ENCODE peak calls at places on chromosomes 16 and 17, in six cellular contexts. One of them, this sample, is unnamed.
A peak's percentile ranks its signal among the peaks of the same experiment; 100 is the strongest.

GRCh38 chr17:49358638-49359247 is 3.3 kb downstream of the ZNF652 start:
- DNase-seq in fibroblast of gingiva: no peak
- DNase-seq in activated T-cell treated with anti-CD3 and anti-CD28 coated beads, Interleukin-2, amount 50 U/mL, for 4 hours: no peak
- DNase-seq in DMS153: no peak
- DNase-seq in lung microvascular endothelial cell: no peak
- DNase-seq in stimulated activated effector memory CD8-positive, alpha-beta T cell treated with anti-CD3 and anti-CD28 coated beads, Interleukin-12 subunit alpha, Interleukin-12 subunit beta, amount 100 ng/mL, for 72 hours: no peak
- DNase-seq in this sample: peak; percentile 12

GRCh38 chr16:15950167-15950854 is 895 bp downstream of the ABCC1 start:
- DNase-seq in stimulated activated effector memory CD8-positive, alpha-beta T cell treated with anti-CD3 and anti-CD28 coated beads, Interleukin-12 subunit alpha, Interleukin-12 subunit beta, amount 100 ng/mL, for 72 hours: peak; percentile 71
- DNase-seq in fibroblast of gingiva: peak; percentile 33
- DNase-seq in lung microvascular endothelial cell: peak; percentile 51
- DNase-seq in DMS153: peak; percentile 23
- DNase-seq in activated T-cell treated with anti-CD3 and anti-CD28 coated beads, Interleukin-2, amount 50 U/mL, for 4 hours: peak; percentile 33
- DNase-seq in this sample: peak; percentile 63

GRCh38 chr17:2266045-2266864 is 37.3 kb downstream of the SMG6 start:
- DNase-seq in DMS153: no peak
- DNase-seq in fibroblast of gingiva: no peak
- DNase-seq in activated T-cell treated with anti-CD3 and anti-CD28 coated beads, Interleukin-2, amount 50 U/mL, for 4 hours: peak; percentile 77
- DNase-seq in stimulated activated effector memory CD8-positive, alpha-beta T cell treated with anti-CD3 and anti-CD28 coated beads, Interleukin-12 subunit alpha, Interleukin-12 subunit beta, amount 100 ng/mL, for 72 hours: peak; percentile 91
- DNase-seq in lung microvascular endothelial cell: peak; percentile 96
- DNase-seq in this sample: no peak

GRCh38 chr17:65449495-65449894 is 112.0 kb downstream of the AXIN2 start:
- DNase-seq in stimulated activated effector memory CD8-positive, alpha-beta T cell treated with anti-CD3 and anti-CD28 coated beads, Interleukin-12 subunit alpha, Interleukin-12 subunit beta, amount 100 ng/mL, for 72 hours: no peak
- DNase-seq in lung microvascular endothelial cell: no peak
- DNase-seq in DMS153: no peak
- DNase-seq in activated T-cell treated with anti-CD3 and anti-CD28 coated beads, Interleukin-2, amount 50 U/mL, for 4 hours: no peak
- DNase-seq in fibroblast of gingiva: no peak
- DNase-seq in this sample: no peak

GRCh38 chr16:19654147-19654546 is 63.9 kb downstream of the KNOP1 start:
- DNase-seq in stimulated activated effector memory CD8-positive, alpha-beta T cell treated with anti-CD3 and anti-CD28 coated beads, Interleukin-12 subunit alpha, Interleukin-12 subunit beta, amount 100 ng/mL, for 72 hours: no peak
- DNase-seq in fibroblast of gingiva: no peak
- DNase-seq in lung microvascular endothelial cell: no peak
- DNase-seq in DMS153: no peak
- DNase-seq in activated T-cell treated with anti-CD3 and anti-CD28 coated beads, Interleukin-2, amount 50 U/mL, for 4 hours: no peak
- DNase-seq in this sample: no peak

GRCh38 chr17:56678249-56679144 is 85.0 kb downstream of the NOG start:
- DNase-seq in DMS153: no peak
- DNase-seq in fibroblast of gingiva: no peak
- DNase-seq in stimulated activated effector memory CD8-positive, alpha-beta T cell treated with anti-CD3 and anti-CD28 coated beads, Interleukin-12 subunit alpha, Interleukin-12 subunit beta, amount 100 ng/mL, for 72 hours: no peak
- DNase-seq in activated T-cell treated with anti-CD3 and anti-CD28 coated beads, Interleukin-2, amount 50 U/mL, for 4 hours: no peak
- DNase-seq in lung microvascular endothelial cell: peak; percentile 7
- DNase-seq in this sample: peak; percentile 24

GRCh38 chr16:49567940-49568339 is 194.3 kb downstream of the C16orf78 start:
- DNase-seq in fibroblast of gingiva: no peak
- DNase-seq in lung microvascular endothelial cell: no peak
- DNase-seq in activated T-cell treated with anti-CD3 and anti-CD28 coated beads, Interleukin-2, amount 50 U/mL, for 4 hours: no peak
- DNase-seq in stimulated activated effector memory CD8-positive, alpha-beta T cell treated with anti-CD3 and anti-CD28 coated beads, Interleukin-12 subunit alpha, Interleukin-12 subunit beta, amount 100 ng/mL, for 72 hours: no peak
- DNase-seq in DMS153: no peak
- DNase-seq in this sample: no peak

GRCh38 chr16:3902731-3903130 is 22.2 kb upstream of the CREBBP start:
- DNase-seq in fibroblast of gingiva: no peak
- DNase-seq in DMS153: no peak
- DNase-seq in stimulated activated effector memory CD8-positive, alpha-beta T cell treated with anti-CD3 and anti-CD28 coated beads, Interleukin-12 subunit alpha, Interleukin-12 subunit beta, amount 100 ng/mL, for 72 hours: no peak
- DNase-seq in lung microvascular endothelial cell: no peak
- DNase-seq in activated T-cell treated with anti-CD3 and anti-CD28 coated beads, Interleukin-2, amount 50 U/mL, for 4 hours: no peak
- DNase-seq in this sample: peak; percentile 39

GRCh38 chr17:13302983-13303382 is 285.2 kb upstream of the ELAC2 start:
- DNase-seq in DMS153: no peak
- DNase-seq in stimulated activated effector memory CD8-positive, alpha-beta T cell treated with anti-CD3 and anti-CD28 coated beads, Interleukin-12 subunit alpha, Interleukin-12 subunit beta, amount 100 ng/mL, for 72 hours: no peak
- DNase-seq in fibroblast of gingiva: no peak
- DNase-seq in activated T-cell treated with anti-CD3 and anti-CD28 coated beads, Interleukin-2, amount 50 U/mL, for 4 hours: no peak
- DNase-seq in lung microvascular endothelial cell: no peak
- DNase-seq in this sample: no peak

GRCh38 chr17:48552453-48553189 is 7.7 kb upstream of the HOXB2 start:
- DNase-seq in lung microvascular endothelial cell: no peak
- DNase-seq in DMS153: peak; percentile 30
- DNase-seq in stimulated activated effector memory CD8-positive, alpha-beta T cell treated with anti-CD3 and anti-CD28 coated beads, Interleukin-12 subunit alpha, Interleukin-12 subunit beta, amount 100 ng/mL, for 72 hours: no peak
- DNase-seq in fibroblast of gingiva: no peak
- DNase-seq in activated T-cell treated with anti-CD3 and anti-CD28 coated beads, Interleukin-2, amount 50 U/mL, for 4 hours: no peak
- DNase-seq in this sample: peak; percentile 50

GRCh38 chr17:77778636-77779524 is 179.6 kb upstream of the TNRC6C start:
- DNase-seq in lung microvascular endothelial cell: no peak
- DNase-seq in fibroblast of gingiva: peak; percentile 72
- DNase-seq in stimulated activated effector memory CD8-positive, alpha-beta T cell treated with anti-CD3 and anti-CD28 coated beads, Interleukin-12 subunit alpha, Interleukin-12 subunit beta, amount 100 ng/mL, for 72 hours: no peak
- DNase-seq in DMS153: peak; percentile 44
- DNase-seq in activated T-cell treated with anti-CD3 and anti-CD28 coated beads, Interleukin-2, amount 50 U/mL, for 4 hours: no peak
- DNase-seq in this sample: peak; percentile 82

GRCh38 chr17:74527081-74527480 is 4.2 kb downstream of the CD300LB start:
- DNase-seq in stimulated activated effector memory CD8-positive, alpha-beta T cell treated with anti-CD3 and anti-CD28 coated beads, Interleukin-12 subunit alpha, Interleukin-12 subunit beta, amount 100 ng/mL, for 72 hours: no peak
- DNase-seq in activated T-cell treated with anti-CD3 and anti-CD28 coated beads, Interleukin-2, amount 50 U/mL, for 4 hours: no peak
- DNase-seq in DMS153: no peak
- DNase-seq in lung microvascular endothelial cell: no peak
- DNase-seq in fibroblast of gingiva: no peak
- DNase-seq in this sample: no peak

GRCh38 chr17:55089251-55089650 is 120.7 kb downstream of the STXBP4 start:
- DNase-seq in DMS153: no peak
- DNase-seq in lung microvascular endothelial cell: no peak
- DNase-seq in fibroblast of gingiva: no peak
- DNase-seq in activated T-cell treated with anti-CD3 and anti-CD28 coated beads, Interleukin-2, amount 50 U/mL, for 4 hours: no peak
- DNase-seq in stimulated activated effector memory CD8-positive, alpha-beta T cell treated with anti-CD3 and anti-CD28 coated beads, Interleukin-12 subunit alpha, Interleukin-12 subunit beta, amount 100 ng/mL, for 72 hours: no peak
- DNase-seq in this sample: no peak

GRCh38 chr16:4936991-4937781 is at the start of gene PPL:
- DNase-seq in lung microvascular endothelial cell: no peak
- DNase-seq in fibroblast of gingiva: no peak
- DNase-seq in DMS153: peak; percentile 92
- DNase-seq in activated T-cell treated with anti-CD3 and anti-CD28 coated beads, Interleukin-2, amount 50 U/mL, for 4 hours: no peak
- DNase-seq in stimulated activated effector memory CD8-positive, alpha-beta T cell treated with anti-CD3 and anti-CD28 coated beads, Interleukin-12 subunit alpha, Interleukin-12 subunit beta, amount 100 ng/mL, for 72 hours: no peak
- DNase-seq in this sample: peak; percentile 69

GRCh38 chr17:3944485-3945388 is 19.5 kb downstream of the ATP2A3 start:
- DNase-seq in DMS153: no peak
- DNase-seq in lung microvascular endothelial cell: peak; percentile 65
- DNase-seq in stimulated activated effector memory CD8-positive, alpha-beta T cell treated with anti-CD3 and anti-CD28 coated beads, Interleukin-12 subunit alpha, Interleukin-12 subunit beta, amount 100 ng/mL, for 72 hours: peak; percentile 80
- DNase-seq in fibroblast of gingiva: peak; percentile 44
- DNase-seq in activated T-cell treated with anti-CD3 and anti-CD28 coated beads, Interleukin-2, amount 50 U/mL, for 4 hours: no peak
- DNase-seq in this sample: peak; percentile 79

GRCh38 chr17:10728331-10728730 is 1.5 kb downstream of the TMEM220 start:
- DNase-seq in activated T-cell treated with anti-CD3 and anti-CD28 coated beads, Interleukin-2, amount 50 U/mL, for 4 hours: no peak
- DNase-seq in fibroblast of gingiva: no peak
- DNase-seq in DMS153: no peak
- DNase-seq in stimulated activated effector memory CD8-positive, alpha-beta T cell treated with anti-CD3 and anti-CD28 coated beads, Interleukin-12 subunit alpha, Interleukin-12 subunit beta, amount 100 ng/mL, for 72 hours: no peak
- DNase-seq in lung microvascular endothelial cell: no peak
- DNase-seq in this sample: no peak

GRCh38 chr17:27506348-27507218 is 50.3 kb downstream of the KSR1 start:
- DNase-seq in activated T-cell treated with anti-CD3 and anti-CD28 coated beads, Interleukin-2, amount 50 U/mL, for 4 hours: no peak
- DNase-seq in stimulated activated effector memory CD8-positive, alpha-beta T cell treated with anti-CD3 and anti-CD28 coated beads, Interleukin-12 subunit alpha, Interleukin-12 subunit beta, amount 100 ng/mL, for 72 hours: no peak
- DNase-seq in DMS153: peak; percentile 44
- DNase-seq in lung microvascular endothelial cell: no peak
- DNase-seq in fibroblast of gingiva: no peak
- DNase-seq in this sample: peak; percentile 68

GRCh38 chr17:34118564-34118963 is 136.5 kb upstream of the CCL2 start:
- DNase-seq in activated T-cell treated with anti-CD3 and anti-CD28 coated beads, Interleukin-2, amount 50 U/mL, for 4 hours: no peak
- DNase-seq in lung microvascular endothelial cell: no peak
- DNase-seq in stimulated activated effector memory CD8-positive, alpha-beta T cell treated with anti-CD3 and anti-CD28 coated beads, Interleukin-12 subunit alpha, Interleukin-12 subunit beta, amount 100 ng/mL, for 72 hours: no peak
- DNase-seq in DMS153: no peak
- DNase-seq in fibroblast of gingiva: no peak
- DNase-seq in this sample: no peak

GRCh38 chr17:19238167-19238505 is 970 bp downstream of the EPN2 start:
- DNase-seq in activated T-cell treated with anti-CD3 and anti-CD28 coated beads, Interleukin-2, amount 50 U/mL, for 4 hours: peak; percentile 4
- DNase-seq in fibroblast of gingiva: no peak
- DNase-seq in DMS153: no peak
- DNase-seq in stimulated activated effector memory CD8-positive, alpha-beta T cell treated with anti-CD3 and anti-CD28 coated beads, Interleukin-12 subunit alpha, Interleukin-12 subunit beta, amount 100 ng/mL, for 72 hours: peak; percentile 51
- DNase-seq in lung microvascular endothelial cell: peak; percentile 29
- DNase-seq in this sample: peak; percentile 57

GRCh38 chr16:2467301-2468141 is 3.6 kb upstream of the NTN3 start:
- DNase-seq in stimulated activated effector memory CD8-positive, alpha-beta T cell treated with anti-CD3 and anti-CD28 coated beads, Interleukin-12 subunit alpha, Interleukin-12 subunit beta, amount 100 ng/mL, for 72 hours: no peak
- DNase-seq in activated T-cell treated with anti-CD3 and anti-CD28 coated beads, Interleukin-2, amount 50 U/mL, for 4 hours: no peak
- DNase-seq in fibroblast of gingiva: peak; percentile 69
- DNase-seq in lung microvascular endothelial cell: peak; percentile 48
- DNase-seq in DMS153: peak; percentile 82
- DNase-seq in this sample: peak; percentile 88

GRCh38 chr17:64920419-64921172 is 1.3 kb upstream of the LRRC37A3 start:
- DNase-seq in stimulated activated effector memory CD8-positive, alpha-beta T cell treated with anti-CD3 and anti-CD28 coated beads, Interleukin-12 subunit alpha, Interleukin-12 subunit beta, amount 100 ng/mL, for 72 hours: no peak
- DNase-seq in DMS153: no peak
- DNase-seq in lung microvascular endothelial cell: no peak
- DNase-seq in activated T-cell treated with anti-CD3 and anti-CD28 coated beads, Interleukin-2, amount 50 U/mL, for 4 hours: no peak
- DNase-seq in fibroblast of gingiva: no peak
- DNase-seq in this sample: no peak

GRCh38 chr16:70746040-70746707 is 54.8 kb downstream of the VAC14 start:
- DNase-seq in lung microvascular endothelial cell: peak; percentile 69
- DNase-seq in stimulated activated effector memory CD8-positive, alpha-beta T cell treated with anti-CD3 and anti-CD28 coated beads, Interleukin-12 subunit alpha, Interleukin-12 subunit beta, amount 100 ng/mL, for 72 hours: no peak
- DNase-seq in DMS153: peak; percentile 71
- DNase-seq in fibroblast of gingiva: peak; percentile 82
- DNase-seq in activated T-cell treated with anti-CD3 and anti-CD28 coated beads, Interleukin-2, amount 50 U/mL, for 4 hours: no peak
- DNase-seq in this sample: peak; percentile 80

GRCh38 chr17:47702391-47702995 is 8.5 kb downstream of the TBKBP1 start:
- DNase-seq in stimulated activated effector memory CD8-positive, alpha-beta T cell treated with anti-CD3 and anti-CD28 coated beads, Interleukin-12 subunit alpha, Interleukin-12 subunit beta, amount 100 ng/mL, for 72 hours: no peak
- DNase-seq in DMS153: no peak
- DNase-seq in activated T-cell treated with anti-CD3 and anti-CD28 coated beads, Interleukin-2, amount 50 U/mL, for 4 hours: peak; percentile 4
- DNase-seq in fibroblast of gingiva: no peak
- DNase-seq in lung microvascular endothelial cell: no peak
- DNase-seq in this sample: no peak

GRCh38 chr17:7712111-7712771 is 5.3 kb upstream of the DNAH2 start:
- DNase-seq in activated T-cell treated with anti-CD3 and anti-CD28 coated beads, Interleukin-2, amount 50 U/mL, for 4 hours: no peak
- DNase-seq in stimulated activated effector memory CD8-positive, alpha-beta T cell treated with anti-CD3 and anti-CD28 coated beads, Interleukin-12 subunit alpha, Interleukin-12 subunit beta, amount 100 ng/mL, for 72 hours: no peak
- DNase-seq in fibroblast of gingiva: no peak
- DNase-seq in DMS153: no peak
- DNase-seq in lung microvascular endothelial cell: no peak
- DNase-seq in this sample: peak; percentile 31

GRCh38 chr17:77733576-77734296 is 224.8 kb upstream of the TNRC6C start:
- DNase-seq in stimulated activated effector memory CD8-positive, alpha-beta T cell treated with anti-CD3 and anti-CD28 coated beads, Interleukin-12 subunit alpha, Interleukin-12 subunit beta, amount 100 ng/mL, for 72 hours: no peak
- DNase-seq in activated T-cell treated with anti-CD3 and anti-CD28 coated beads, Interleukin-2, amount 50 U/mL, for 4 hours: no peak
- DNase-seq in DMS153: no peak
- DNase-seq in lung microvascular endothelial cell: no peak
- DNase-seq in fibroblast of gingiva: no peak
- DNase-seq in this sample: no peak

This sample was measured in astrocyte of the hippocampus.